ENCODE peak calls at places on chromosomes 5 and 9, in nine cellular contexts. A, D, F, X, U, K, Z, B and O are unnamed samples.

GRCh38 chr5:178232920-178233429 is 373 bp upstream of the PHYKPL start:
- DNase-seq in X (no peak), U (no peak), K (no peak), Z (no peak), B (no peak), F (no peak), D (no peak), A (no peak), O (no peak)

GRCh38 chr9:126701820-126702500 is 88.2 kb downstream of the LMX1B start:
- DNase-seq in D (peak), X (no peak), B (no peak), F (no peak), K (no peak), U (no peak), Z (peak), A (no peak), O (no peak)

GRCh38 chr9:107249665-107250285 is 33.3 kb upstream of the RAD23B start:
- DNase-seq in F (peak), D (no peak), B (no peak), Z (no peak), A (no peak), K (no peak), U (no peak), X (no peak), O (no peak)

GRCh38 chr5:126965061-126965475 is 65.3 kb downstream of the MARCHF3 start:
- DNase-seq in D (no peak), Z (no peak), X (peak), B (no peak), F (peak), A (no peak), U (peak), K (peak), O (no peak)

GRCh38 chr9:88197781-88198345 is 59.6 kb upstream of the SPATA31C2 start:
- DNase-seq in D (no peak), Z (no peak), K (peak), U (peak), B (no peak), A (no peak), F (peak), X (peak), O (no peak)

GRCh38 chr9:93082841-93083411 is 13.1 kb upstream of the CARD19 start:
- DNase-seq in X (no peak), K (no peak), D (peak), A (no peak), U (no peak), Z (no peak), B (no peak), F (no peak), O (no peak)

GRCh38 chr5:102865510-102866314 is 110.6 kb downstream of the PAM start:
- DNase-seq in K (peak), X (peak), B (peak), A (peak), U (peak), F (peak), Z (peak), D (peak), O (peak)

GRCh38 chr9:78472111-78472510 is 175.2 kb downstream of the PSAT1 start:
- DNase-seq in Z (no peak), B (no peak), U (no peak), X (no peak), F (peak), K (no peak), D (no peak), A (no peak), O (no peak)

GRCh38 chr5:150519560-150519945 is 11.6 kb downstream of the NDST1 start:
- DNase-seq in X (no peak), U (no peak), K (no peak), D (no peak), A (no peak), Z (no peak), B (no peak), F (no peak), O (no peak)

GRCh38 chr9:91187965-91188344 is 173.8 kb downstream of the AUH start:
- DNase-seq in A (no peak), K (peak), D (no peak), X (no peak), Z (no peak), U (peak), B (no peak), F (peak), O (no peak)

GRCh38 chr9:79687131-79687447 is 115.3 kb downstream of the TLE4 start:
- DNase-seq in D (no peak), Z (no peak), F (no peak), A (no peak), K (no peak), U (no peak), X (no peak), B (peak), O (no peak)

GRCh38 chr5:102865171-102865509 is 110.0 kb downstream of the PAM start:
- DNase-seq in F (no peak), D (no peak), K (peak), U (peak), Z (no peak), X (no peak), B (no peak), A (no peak), O (peak)

GRCh38 chr9:133507246-133507965 is 17.4 kb downstream of the MYMK start:
- DNase-seq in K (no peak), B (no peak), A (no peak), Z (no peak), F (no peak), U (no peak), X (no peak), D (no peak), O (no peak)

GRCh38 chr9:602716-603115 is 238.8 kb upstream of the DMRT1 start:
- DNase-seq in K (no peak), A (no peak), U (peak), Z (no peak), B (no peak), F (no peak), D (no peak), X (no peak), O (no peak)

GRCh38 chr5:94031631-94032030 is 290.2 kb upstream of the POU5F2 start:
- DNase-seq in D (no peak), B (no peak), F (peak), A (no peak), Z (no peak), U (peak), X (no peak), K (peak), O (no peak)

GRCh38 chr5:143865421-143865820 is 53.5 kb downstream of the HMHB1 start:
- DNase-seq in U (no peak), F (no peak), B (no peak), K (no peak), X (no peak), A (no peak), D (no peak), Z (no peak), O (no peak)

GRCh38 chr9:112348257-112348992 is 15.0 kb upstream of the PTBP3 start:
- DNase-seq in X (no peak), F (peak), U (peak), A (peak), B (peak), D (peak), K (peak), Z (peak), O (no peak)

GRCh38 chr9:131654857-131655577 is 84.9 kb downstream of the RAPGEF1 start:
- DNase-seq in F (no peak), X (no peak), U (no peak), B (no peak), D (no peak), A (no peak), K (no peak), Z (no peak), O (peak)

GRCh38 chr5:97111612-97112011 is 30.8 kb downstream of the LIX1 start:
- DNase-seq in F (no peak), Z (no peak), X (no peak), B (no peak), K (no peak), A (no peak), U (no peak), D (no peak), O (no peak)

GRCh38 chr5:1192971-1193590 is 8.3 kb upstream of the SLC6A19 start:
- DNase-seq in D (no peak), K (no peak), B (no peak), X (no peak), A (no peak), F (no peak), U (no peak), Z (no peak), O (no peak)

GRCh38 chr9:113695901-113696300 is 180.2 kb upstream of the ZNF618 start:
- DNase-seq in D (no peak), B (no peak), Z (no peak), K (no peak), A (no peak), X (no peak), U (no peak), F (no peak), O (no peak)